ENCODE peak calls at places on chromosomes 2 and 18, in four cellular contexts. K, V, S and X are unnamed samples.

GRCh38 chr2:207813221-207813916 is 43.7 kb upstream of the FZD5 start:
- DNase-seq in K (no peak), V (no peak), S (peak), X (no peak)

GRCh38 chr2:127201452-127201851 is 18.6 kb downstream of the CYP27C1 start:
- DNase-seq in K (no peak), V (no peak), S (no peak), X (no peak)

GRCh38 chr2:157321514-157321913 is 4.1 kb downstream of the ERMN start:
- DNase-seq in K (no peak), V (no peak), S (no peak), X (no peak)

GRCh38 chr2:141137121-141137693 is 993.6 kb downstream of the LRP1B start:
- DNase-seq in K (no peak), V (no peak), S (no peak), X (no peak)

GRCh38 chr2:195656131-195656858 is 731 bp upstream of the SLC39A10 start:
- DNase-seq in K (no peak), V (no peak), S (peak), X (peak)

GRCh38 chr2:234712421-234712935 is 215.6 kb upstream of the ARL4C start:
- DNase-seq in K (no peak), V (no peak), S (no peak), X (peak)

GRCh38 chr2:68721482-68722071 is 13.0 kb upstream of the ARHGAP25 start:
- DNase-seq in K (no peak), V (no peak), S (no peak), X (no peak)

GRCh38 chr2:136582631-136583205 is 182.6 kb upstream of the THSD7B start:
- DNase-seq in K (peak), V (no peak), S (peak), X (no peak)

GRCh38 chr18:70151554-70152130 is 53.8 kb downstream of the RTTN start:
- DNase-seq in K (no peak), V (no peak), S (no peak), X (no peak)

GRCh38 chr2:219509780-219510511 is 4.3 kb upstream of the ASIC4 start:
- DNase-seq in K (peak), V (no peak), S (peak), X (peak)

GRCh38 chr18:5295231-5295920 is at the start of gene ZBTB14:
- DNase-seq in K (peak), V (no peak), S (peak), X (peak)

GRCh38 chr2:50491541-50492114 is 540.3 kb downstream of the NRXN1 start:
- DNase-seq in K (peak), V (no peak), S (peak), X (peak)

GRCh38 chr2:106010818-106011355 is 183.2 kb downstream of the UXS1 start:
- DNase-seq in K (no peak), V (no peak), S (no peak), X (no peak)

GRCh38 chr2:127659408-127660290 is 13.7 kb downstream of the GPR17 start:
- DNase-seq in K (no peak), V (no peak), S (no peak), X (no peak)

GRCh38 chr2:24018241-24018640 is 8.4 kb downstream of the MFSD2B start:
- DNase-seq in K (no peak), V (no peak), S (no peak), X (no peak)

GRCh38 chr18:48080546-48080945 is 150.1 kb upstream of the SMAD2 start:
- DNase-seq in K (no peak), V (no peak), S (no peak), X (no peak)

GRCh38 chr2:142868281-142868762 is 9.1 kb upstream of the KYNU start:
- DNase-seq in K (peak), V (no peak), S (no peak), X (no peak)

GRCh38 chr18:31429623-31430022 is 17.9 kb upstream of the DSG3 start:
- DNase-seq in K (peak), V (no peak), S (no peak), X (no peak)

GRCh38 chr2:120177011-120177621 is 46.1 kb downstream of the TMEM185B start:
- DNase-seq in K (no peak), V (peak), S (peak), X (no peak)

GRCh38 chr2:236045264-236046235 is 122.6 kb downstream of the GBX2 start:
- DNase-seq in K (no peak), V (no peak), S (no peak), X (no peak)

GRCh38 chr2:176473177-176473576 is 203.9 kb downstream of the MTX2 start:
- DNase-seq in K (no peak), V (no peak), S (no peak), X (peak)

GRCh38 chr2:84959494-84960156 is 11.3 kb upstream of the KCMF1 start:
- DNase-seq in K (peak), V (no peak), S (no peak), X (peak)

GRCh38 chr2:9052821-9053533 is 49.5 kb upstream of the MBOAT2 start:
- DNase-seq in K (no peak), V (no peak), S (peak), X (no peak)

GRCh38 chr2:157185828-157186227 is 71.7 kb upstream of the GALNT5 start:
- DNase-seq in K (no peak), V (no peak), S (no peak), X (peak)

GRCh38 chr2:223530811-223531210 is 71.3 kb downstream of the SCG2 start:
- DNase-seq in K (no peak), V (no peak), S (no peak), X (no peak)

GRCh38 chr18:21513292-21513691 is 87.2 kb downstream of the ESCO1 start:
- DNase-seq in K (no peak), V (no peak), S (no peak), X (peak)

GRCh38 chr2:207327513-207327912 is 161.8 kb upstream of the KLF7 start:
- DNase-seq in K (no peak), V (no peak), S (no peak), X (no peak)

GRCh38 chr2:119422521-119422920 is 9.1 kb upstream of the TMEM37 start:
- DNase-seq in K (no peak), V (no peak), S (no peak), X (no peak)

GRCh38 chr2:8059794-8060193 is 622.1 kb upstream of the ID2 start:
- DNase-seq in K (no peak), V (no peak), S (no peak), X (no peak)

GRCh38 chr18:48137354-48138208 is 207.1 kb upstream of the SMAD2 start:
- DNase-seq in K (no peak), V (no peak), S (no peak), X (no peak)

GRCh38 chr18:34864836-34865497 is 154.9 kb downstream of the DTNA start:
- DNase-seq in K (no peak), V (no peak), S (no peak), X (no peak)

GRCh38 chr2:113173563-113174368 is at the start of gene PSD4:
- DNase-seq in K (no peak), V (peak), S (peak), X (no peak)

GRCh38 chr2:225090746-225091145 is 48.5 kb upstream of the DOCK10 start:
- DNase-seq in K (peak), V (no peak), S (no peak), X (peak)
- TF ChIP-seq SMC3 in K (no peak), V (no peak), S (no peak), X (no peak)

GRCh38 chr18:44764863-44765262 is 84.2 kb downstream of the SETBP1 start:
- DNase-seq in K (no peak), V (no peak), S (no peak), X (no peak)

GRCh38 chr18:44763327-44763726 is 82.6 kb downstream of the SETBP1 start:
- DNase-seq in K (no peak), V (no peak), S (no peak), X (no peak)

GRCh38 chr18:44758821-44759624 is 78.3 kb downstream of the SETBP1 start:
- DNase-seq in K (no peak), V (peak), S (no peak), X (no peak)

GRCh38 chr18:44761812-44762211 is 81.1 kb downstream of the SETBP1 start:
- DNase-seq in K (no peak), V (no peak), S (no peak), X (no peak)

DNA sequence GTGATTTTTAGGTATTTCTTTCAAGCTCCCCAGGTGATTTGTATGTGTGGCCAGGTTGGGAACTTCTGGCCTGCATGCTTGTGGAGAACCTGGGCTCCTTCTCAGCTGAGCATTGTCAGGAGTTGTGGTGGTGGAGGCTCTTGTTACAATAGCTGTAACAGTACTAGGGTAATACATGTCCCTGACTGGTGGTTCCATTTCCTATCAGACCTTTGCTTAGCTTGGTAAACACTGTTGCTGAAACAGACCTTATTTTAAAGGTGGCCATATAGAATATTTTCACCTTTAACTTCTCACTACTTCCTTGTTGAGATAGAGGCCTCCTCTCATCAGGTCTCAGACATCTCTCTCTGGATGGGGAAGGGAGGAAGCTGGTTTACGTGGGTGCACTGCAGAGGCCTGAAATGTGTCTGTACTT is 79.2 kb downstream of the SETBP1 start:
- DNase-seq in K (no peak), V (peak), S (no peak), X (no peak)
- TF ChIP-seq ELK1 in K (no peak), V (no peak), S (no peak), X (no peak)

GRCh38 chr2:187554704-187555082 is 458 bp upstream of the TFPI start:
- DNase-seq in K (no peak), V (no peak), S (no peak), X (no peak)

GRCh38 chr2:187550797-187551306 is 3.4 kb downstream of the TFPI start:
- DNase-seq in K (no peak), V (no peak), S (no peak), X (no peak)

GRCh38 chr2:187552959-187553681 is 1.1 kb downstream of the TFPI start:
- DNase-seq in K (peak), V (no peak), S (peak), X (peak)

GRCh38 chr2:187553908-187554703 is at the start of gene TFPI:
- DNase-seq in K (peak), V (no peak), S (peak), X (peak)

GRCh38 chr2:187552381-187552780 is 1.9 kb downstream of the TFPI start:
- DNase-seq in K (no peak), V (no peak), S (no peak), X (no peak)
- H3K4me3 ChIP-seq in K (peak), V (no peak), S (peak), X (peak)

DNA sequence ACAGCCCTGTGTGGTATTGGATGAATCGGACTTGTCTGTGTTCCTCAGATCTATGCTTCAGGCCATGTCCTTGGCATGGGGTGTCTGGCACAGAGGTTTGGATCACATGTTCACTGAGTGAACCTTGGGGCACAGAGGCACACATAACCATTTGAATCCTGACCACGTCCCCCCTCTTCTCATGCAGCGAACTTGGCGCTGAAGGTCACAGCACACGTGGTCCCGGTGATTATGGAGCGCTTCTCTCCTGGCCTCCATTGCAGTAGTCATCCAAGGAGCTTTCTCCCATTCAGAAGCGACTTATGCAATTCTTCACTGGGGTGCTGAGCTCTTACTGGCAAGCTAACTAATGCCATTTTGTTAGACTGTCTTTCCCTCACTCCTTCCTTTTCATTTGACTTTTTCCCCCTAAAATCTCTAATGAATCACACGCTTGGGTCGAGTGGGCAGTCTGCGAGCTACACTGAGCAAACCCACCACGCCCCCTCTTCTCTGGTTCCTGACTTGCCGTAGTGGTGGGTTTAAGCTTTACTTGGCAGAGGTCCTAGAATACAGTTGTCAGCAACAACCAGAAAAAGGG is 59.4 kb downstream of the KCNG2 start:
- DNase-seq in K (peak), V (no peak), S (no peak), X (peak)
- TF ChIP-seq SMC3 in K (no peak), V (no peak), S (no peak), X (no peak)

GRCh38 chr2:14634223-14634884 is 1.8 kb downstream of the LRATD1 start:
- DNase-seq in K (peak), V (no peak), S (peak), X (peak)

GRCh38 chr2:14633031-14633430 is 514 bp downstream of the LRATD1 start:
- DNase-seq in K (no peak), V (no peak), S (no peak), X (no peak)

GRCh38 chr2:14633451-14634211 is 1.1 kb downstream of the LRATD1 start:
- DNase-seq in K (no peak), V (no peak), S (no peak), X (no peak)

GRCh38 chr2:14632133-14632936 is at the start of gene LRATD1:
- DNase-seq in K (peak), V (no peak), S (peak), X (peak)

GRCh38 chr2:14634885-14635871 is 2.7 kb downstream of the LRATD1 start:
- DNase-seq in K (peak), V (no peak), S (peak), X (peak)
- TF ChIP-seq ELK1 in K (no peak), V (no peak), S (no peak), X (no peak)

GRCh38 chr2:239262484-239263230 is 138.2 kb downstream of the HDAC4 start:
- DNase-seq in K (no peak), V (no peak), S (no peak), X (no peak)

GRCh38 chr2:239264838-239265651 is 135.8 kb downstream of the HDAC4 start:
- DNase-seq in K (peak), V (no peak), S (peak), X (peak)

GRCh38 chr2:239263231-239263936 is 137.4 kb downstream of the HDAC4 start:
- DNase-seq in K (no peak), V (no peak), S (no peak), X (no peak)

GRCh38 chr2:239265681-239266435 is 135.0 kb downstream of the HDAC4 start:
- DNase-seq in K (no peak), V (no peak), S (no peak), X (no peak)

GRCh38 chr2:239263937-239264837 is 136.6 kb downstream of the HDAC4 start:
- DNase-seq in K (no peak), V (no peak), S (no peak), X (peak)
- H3K4me3 ChIP-seq in K (no peak), V (no peak), S (no peak), X (no peak)

GRCh38 chr2:216299588-216299987 is 72.7 kb downstream of the MARCHF4 start:
- DNase-seq in K (no peak), V (no peak), S (no peak), X (peak)
- TF ChIP-seq SMC3 in K (no peak), V (no peak), S (no peak), X (no peak)

GRCh38 chr18:63775166-63775730 is at the start of gene SERPINB7:
- DNase-seq in K (peak), V (no peak), S (no peak), X (peak)
- TF ChIP-seq ELK1 in K (no peak), V (no peak), S (no peak), X (no peak)

GRCh38 chr2:222303828-222304736 is 5.3 kb upstream of the PAX3 start:
- DNase-seq in K (no peak), V (no peak), S (no peak), X (no peak)
- H3K4me3 ChIP-seq in K (no peak), V (no peak), S (no peak), X (no peak)

DNA sequence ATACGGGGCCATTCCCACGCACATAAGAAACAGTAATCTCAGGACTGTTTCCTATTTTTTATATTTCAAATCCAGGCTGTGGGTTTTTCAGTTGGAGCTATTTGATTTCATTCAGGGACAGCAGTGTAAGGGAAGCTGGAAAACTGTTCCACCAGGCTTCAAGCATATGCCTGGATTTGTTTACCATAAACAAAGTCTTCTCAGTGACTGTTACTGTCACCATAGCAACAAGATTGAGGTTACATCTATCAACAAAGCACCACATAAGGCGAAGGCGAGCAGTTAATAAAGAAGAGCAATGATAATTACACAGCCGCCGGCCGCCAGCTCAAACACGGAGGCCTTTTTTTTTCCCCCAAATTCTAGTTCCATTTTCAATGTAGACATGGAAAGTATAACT is 553.6 kb upstream of the SYT4 start:
- DNase-seq in K (no peak), V (no peak), S (no peak), X (no peak)
- TF ChIP-seq SMC3 in K (no peak), V (no peak), S (no peak), X (no peak)